ENCODE peak calls at places on chromosome 10, in six cellular contexts. W is hepatocyte, Z is neural progenitor cell, U is lower lobe of right lung, N is tibial artery, F is upper lobe of right lung. P is an unnamed sample.

GRCh38 chr10:71534552-71535158 is 137.9 kb downstream of the CDH23 start:
- DNase-seq in W (no peak), Z (no peak), U (no peak), N (no peak), F (no peak), P (no peak)

GRCh38 chr10:60714242-60714641 is 64.0 kb upstream of the CDK1 start:
- DNase-seq in W (no peak), Z (no peak), U (no peak), N (no peak), F (no peak), P (no peak)

GRCh38 chr10:14617125-14617524 is 157.6 kb downstream of the FAM107B start:
- DNase-seq in W (no peak), Z (no peak), U (no peak), N (no peak), F (no peak), P (no peak)

GRCh38 chr10:25725917-25726716 is 207.9 kb upstream of the MYO3A start:
- DNase-seq in W (peak; percentile 79), Z (peak; percentile 83), U (no peak), N (no peak), F (no peak), P (peak; percentile 85)

GRCh38 chr10:3239920-3240909 is 67.6 kb upstream of the PITRM1 start:
- DNase-seq in W (no peak), Z (no peak), U (no peak), N (no peak), F (no peak), P (peak; percentile 35)

GRCh38 chr10:62459072-62459471 is 84.9 kb downstream of the ZNF365 start:
- DNase-seq in W (peak; percentile 37), Z (no peak), U (no peak), N (no peak), F (no peak), P (no peak)

GRCh38 chr10:133180192-133180914 is 20.3 kb downstream of the KNDC1 start:
- DNase-seq in W (no peak), Z (no peak), U (no peak), N (no peak), F (peak; percentile 43), P (no peak)

GRCh38 chr10:129472696-129473555 is 5.9 kb downstream of the MGMT start:
- DNase-seq in W (no peak), Z (no peak), U (no peak), N (no peak), F (no peak), P (no peak)

GRCh38 chr10:52566471-52567246 is 205.9 kb downstream of the MBL2 start:
- DNase-seq in W (peak; percentile 41), Z (peak; percentile 61), U (no peak), N (no peak), F (no peak), P (peak; percentile 39)

GRCh38 chr10:7580520-7580919 is 86.2 kb downstream of the ITIH5 start:
- DNase-seq in W (no peak), Z (no peak), U (no peak), N (no peak), F (no peak), P (peak; percentile 36)

DNA sequence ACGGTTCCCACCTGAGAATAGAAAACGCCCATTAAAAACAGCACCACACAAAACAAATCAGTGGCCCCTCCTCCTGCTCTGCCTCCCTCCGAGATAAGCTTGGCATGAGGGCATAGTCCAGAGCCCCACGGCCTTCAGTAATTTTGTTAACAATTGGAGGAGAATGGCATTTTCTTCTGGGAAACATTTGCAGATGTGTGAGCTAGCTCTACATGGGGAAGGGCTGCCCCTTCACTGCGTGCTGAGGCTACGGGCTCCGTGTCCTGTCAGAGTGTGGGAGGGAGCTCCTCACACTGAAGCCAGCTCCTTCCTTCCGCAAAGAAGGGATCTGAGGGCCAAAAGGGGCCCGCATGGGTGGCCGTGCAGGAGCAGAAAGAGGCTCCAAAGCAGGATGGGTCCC is 15.2 kb downstream of the GRK5 start:
- DNase-seq in W (peak; percentile 57), Z (peak; percentile 19), U (no peak), N (no peak), F (no peak), P (no peak)
- H3K4me1 ChIP-seq in W (peaks cover 59% of the 10 kb centered on the region), Z (peaks cover 28% of the 10 kb centered on the region), U (peaks cover 76% of the 10 kb centered on the region), N (no peaks in the 10 kb centered on the region), F (peaks cover 68% of the 10 kb centered on the region), P (peaks cover 9% of the 10 kb centered on the region)

GRCh38 chr10:88582806-88583583 is at the start of gene RNLS:
- DNase-seq in W (peak; percentile 78), Z (peak; percentile 69), U (peak; percentile 83), N (peak; percentile 53), F (peak; percentile 87), P (peak; percentile 78)
- H3K4me3 ChIP-seq in W (peak within 1 kb of the TSS; percentile 68), Z (peak within 1 kb of the TSS; percentile 53), U (peak within 1 kb of the TSS; percentile 72), N (peak within 1 kb of the TSS; percentile 69), F (peak within 1 kb of the TSS; percentile 71), P (peak within 1 kb of the TSS; percentile 65)

DNA sequence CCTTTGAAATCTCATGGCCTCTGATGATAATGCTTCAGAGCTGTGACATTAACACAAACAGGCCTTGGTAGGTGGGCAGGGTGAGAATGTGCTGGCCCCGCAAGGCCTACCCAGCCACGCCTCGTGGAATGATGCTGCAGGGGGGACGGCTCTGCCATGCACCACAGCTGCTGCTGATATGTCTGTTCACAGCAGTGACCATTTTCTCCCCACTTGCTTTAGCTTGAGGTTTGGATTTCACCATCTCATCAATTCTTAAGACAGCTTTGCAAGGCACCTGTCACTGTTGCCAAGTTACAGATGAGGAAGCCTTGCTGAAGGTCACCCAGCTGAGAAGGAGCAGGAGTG is 128.3 kb downstream of the PTPN20 start:
- DNase-seq in W (no peak), Z (no peak), U (no peak), N (no peak), F (no peak), P (no peak)
- H3K4me1 ChIP-seq in W (peaks cover 4% of the 10 kb centered on the region), Z (no peaks in the 10 kb centered on the region), U (peaks cover under 1% of the 10 kb centered on the region), N (no peaks in the 10 kb centered on the region), F (no peaks in the 10 kb centered on the region), P (no peaks in the 10 kb centered on the region)

DNA sequence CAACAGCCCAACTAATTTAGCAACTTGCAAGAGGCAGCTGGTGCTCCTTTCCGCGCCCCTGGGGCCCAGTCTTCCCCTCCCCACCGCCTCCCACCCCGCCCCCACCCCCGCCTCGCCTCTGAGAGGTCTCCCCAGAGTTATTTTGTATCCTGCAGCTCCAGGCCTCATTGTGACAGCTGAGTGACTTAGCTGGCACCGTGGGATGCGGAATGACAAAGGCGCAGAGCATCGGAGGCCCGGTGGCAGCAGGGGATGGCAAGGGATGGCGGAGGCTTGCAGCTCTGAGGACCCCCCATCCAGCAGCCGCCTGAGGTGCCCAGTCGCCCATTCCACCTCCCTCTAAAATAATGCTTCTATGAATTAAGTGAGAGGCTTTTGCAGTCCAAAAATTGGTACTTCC is 12.5 kb upstream of the KAT6B start:
- DNase-seq in W (no peak), Z (peak; percentile 32), U (no peak), N (no peak), F (no peak), P (no peak)
- H3K4me3 ChIP-seq in W (no peak overlapping the region), Z (no peak overlapping the region), U (no peak overlapping the region), N (no peak overlapping the region), F (no peak overlapping the region), P (no peak overlapping the region)

GRCh38 chr10:32773105-32773504 is 184.9 kb downstream of the ITGB1 start:
- DNase-seq in W (no peak), Z (no peak), U (no peak), N (no peak), F (no peak), P (no peak)
- H3K4me1 ChIP-seq in W (no peaks in the 10 kb centered on the region), Z (no peaks in the 10 kb centered on the region), U (no peaks in the 10 kb centered on the region), N (no peaks in the 10 kb centered on the region), F (no peaks in the 10 kb centered on the region), P (no peaks in the 10 kb centered on the region)

GRCh38 chr10:99339563-99340047 is 10.4 kb downstream of the CNNM1 start:
- DNase-seq in W (no peak), Z (no peak), U (no peak), N (no peak), F (no peak), P (no peak)

GRCh38 chr10:99343262-99343661 is 14.1 kb downstream of the CNNM1 start:
- DNase-seq in W (no peak), Z (no peak), U (no peak), N (no peak), F (no peak), P (no peak)

GRCh38 chr10:99341248-99341647 is 12.1 kb downstream of the CNNM1 start:
- DNase-seq in W (no peak), Z (no peak), U (no peak), N (no peak), F (no peak), P (no peak)

GRCh38 chr10:99340650-99341049 is 11.5 kb downstream of the CNNM1 start:
- DNase-seq in W (no peak), Z (no peak), U (no peak), N (no peak), F (no peak), P (no peak)

DNA sequence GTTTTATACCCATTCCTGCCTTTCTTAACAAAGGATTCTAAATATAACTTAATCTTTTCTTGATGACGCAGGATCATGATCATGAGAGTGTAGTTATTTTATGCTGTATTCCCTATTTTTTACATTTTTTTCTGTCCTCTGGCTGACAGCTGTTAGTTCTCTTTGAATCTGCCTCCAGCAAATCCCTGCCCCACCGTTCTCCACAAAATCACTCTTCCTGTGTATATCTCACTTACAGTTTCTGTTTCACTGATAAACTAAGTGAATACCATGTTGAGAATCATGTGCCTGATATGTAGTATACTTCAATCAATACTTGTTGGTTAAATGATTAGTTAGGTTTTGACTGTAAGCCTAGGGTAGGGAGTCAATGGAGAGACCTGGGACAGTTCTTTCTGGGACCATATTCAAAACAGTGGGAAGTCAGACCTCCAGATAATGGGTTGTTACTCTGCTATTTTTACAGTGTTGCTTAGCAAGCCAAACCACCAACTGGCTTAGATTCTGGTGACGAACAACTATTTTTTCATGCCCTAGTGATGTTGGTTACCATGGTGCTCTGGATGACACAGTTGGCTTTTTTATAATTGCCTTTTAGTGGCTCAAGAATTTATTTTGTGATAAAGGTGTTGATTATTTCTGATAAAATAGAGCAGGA is 12.8 kb downstream of the CNNM1 start:
- DNase-seq in W (no peak), Z (no peak), U (no peak), N (no peak), F (no peak), P (peak; percentile 72)
- H3K4me3 ChIP-seq in W (no peak overlapping the region), Z (no peak overlapping the region), U (no peak overlapping the region), N (no peak overlapping the region), F (no peak overlapping the region), P (no peak overlapping the region)

GRCh38 chr10:91800756-91801155 is 2.5 kb downstream of the TNKS2 start:
- DNase-seq in W (no peak), Z (no peak), U (no peak), N (no peak), F (no peak), P (no peak)
- H3K4me1 ChIP-seq in W (peaks cover 30% of the 10 kb centered on the region), Z (peaks cover 34% of the 10 kb centered on the region), U (peaks cover 66% of the 10 kb centered on the region), N (no peaks in the 10 kb centered on the region), F (peaks cover 49% of the 10 kb centered on the region), P (peaks cover 2% of the 10 kb centered on the region)

DNA sequence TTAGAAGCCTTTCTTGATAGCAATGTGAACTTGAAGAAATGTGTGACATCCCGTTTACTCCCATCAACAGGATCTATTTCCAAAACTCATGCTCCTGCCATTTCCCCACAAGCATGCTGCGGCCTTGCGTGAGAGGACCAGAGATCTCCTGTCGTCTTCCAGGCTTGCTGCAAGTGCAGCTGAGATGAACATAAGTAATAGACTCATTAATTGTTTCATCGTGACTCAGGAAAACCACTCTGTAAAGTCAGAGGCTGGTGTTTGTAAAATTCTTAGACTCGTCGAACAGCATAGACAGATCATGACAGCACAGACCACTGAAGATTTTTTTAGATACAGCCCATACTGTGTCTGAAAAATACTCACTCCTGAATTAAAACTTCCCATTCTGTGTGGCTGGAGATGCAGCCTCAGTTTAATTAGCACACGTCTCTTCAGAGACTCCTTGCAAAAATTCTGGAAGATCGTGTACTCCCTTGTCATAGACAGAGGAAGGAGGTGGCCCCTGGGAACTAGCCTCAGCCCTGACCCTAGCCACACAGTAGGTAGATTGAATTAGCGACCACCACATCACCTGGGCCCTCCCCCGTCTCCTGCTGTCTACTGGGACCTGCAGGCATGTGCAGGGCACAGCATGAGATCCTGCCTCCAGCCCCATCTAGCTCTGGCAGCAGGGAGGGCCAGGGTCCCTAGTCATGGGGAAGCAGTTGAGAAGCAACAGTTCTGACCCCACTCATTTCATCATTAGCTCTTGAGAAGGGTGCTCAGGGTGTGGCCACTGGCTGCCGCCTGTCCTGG is 226.0 kb downstream of the CELF2 start:
- DNase-seq in W (no peak), Z (no peak), U (no peak), N (no peak), F (no peak), P (no peak)
- H3K4me3 ChIP-seq in W (no peak overlapping the region), Z (no peak overlapping the region), U (no peak overlapping the region), N (no peak overlapping the region), F (no peak overlapping the region), P (no peak overlapping the region)